ENCODE peak calls at places on chromosomes 6 and 20, in five cellular contexts. S, K, L, F and X are unnamed samples.

GRCh38 chr6:9401936-9402335 is 966.6 kb upstream of the SLC35B3 start:
- DNase-seq in S (no peak), K (no peak), F (no peak), L (no peak), X (no peak)

GRCh38 chr6:156971153-156971882 is 194.1 kb downstream of the ARID1B start:
- DNase-seq in L (no peak), F (no peak), K (no peak), S (no peak), X (no peak)

GRCh38 chr6:127816643-127817042 is 84.2 kb downstream of the THEMIS start:
- DNase-seq in F (no peak), S (no peak), K (no peak), L (no peak), X (peak)

GRCh38 chr6:129447166-129447565 is 262.8 kb downstream of the ARHGAP18 start:
- DNase-seq in L (no peak), S (no peak), F (no peak), K (no peak), X (no peak)

GRCh38 chr20:32780749-32781402 is 18.7 kb downstream of the DNMT3B start:
- DNase-seq in L (no peak), K (peak), S (peak), F (no peak), X (peak)

GRCh38 chr6:113684382-113684901 is 172.7 kb upstream of the MARCKS start:
- DNase-seq in S (no peak), F (no peak), L (no peak), K (no peak), X (no peak)

GRCh38 chr6:90466191-90466940 is 120.5 kb downstream of the MAP3K7 start:
- DNase-seq in S (no peak), L (no peak), K (no peak), F (no peak), X (no peak)

GRCh38 chr6:113723182-113723581 is 134.0 kb upstream of the MARCKS start:
- DNase-seq in F (no peak), S (no peak), L (no peak), K (peak), X (no peak)

GRCh38 chr20:34980543-34981213 is 25.0 kb downstream of the MYH7B start:
- DNase-seq in L (no peak), S (no peak), K (no peak), F (no peak), X (peak)

GRCh38 chr6:160765412-160765811 is 63.4 kb downstream of the PLG start:
- DNase-seq in S (no peak), L (no peak), F (no peak), K (no peak), X (peak)